ENCODE peak calls at places on chromosomes 5 and 9, in five cellular contexts. Q, K, V, T and R are unnamed samples.

GRCh38 chr9:121133104-121133816 is 58.5 kb downstream of the CNTRL start:
- DNase-seq in Q (no peak), K (no peak), V (no peak), T (no peak), R (no peak)

GRCh38 chr5:36244076-36244475 is 2.4 kb upstream of the NADK2 start:
- DNase-seq in Q (no peak), K (no peak), V (no peak), T (no peak), R (no peak)

GRCh38 chr9:109172935-109173334 is 5.9 kb upstream of the FRRS1L start:
- DNase-seq in Q (no peak), K (no peak), V (no peak), T (no peak), R (no peak)

GRCh38 chr5:141692533-141692888 is 10.5 kb upstream of the ARAP3 start:
- DNase-seq in Q (no peak), K (no peak), V (no peak), T (no peak), R (no peak)

GRCh38 chr9:8419871-8420270 is 620.3 kb upstream of the DMAC1 start:
- DNase-seq in Q (no peak), K (peak), V (no peak), T (no peak), R (peak)

GRCh38 chr5:2710910-2711309 is 40.6 kb downstream of the IRX2 start:
- DNase-seq in Q (no peak), K (peak), V (no peak), T (no peak), R (no peak)

GRCh38 chr9:89844535-89844934 is 239.7 kb downstream of the GADD45G start:
- DNase-seq in Q (no peak), K (no peak), V (no peak), T (no peak), R (no peak)

GRCh38 chr5:153551537-153552079 is 61.1 kb downstream of the GRIA1 start:
- DNase-seq in Q (no peak), K (peak), V (peak), T (peak), R (peak)

GRCh38 chr9:99895510-99895909 is 10.9 kb upstream of the STX17 start:
- DNase-seq in Q (no peak), K (no peak), V (no peak), T (no peak), R (no peak)

GRCh38 chr9:16921855-16922254 is 51.4 kb upstream of the BNC2 start:
- DNase-seq in Q (no peak), K (no peak), V (peak), T (no peak), R (peak)

GRCh38 chr9:38157711-38158110 is 88.7 kb upstream of the SHB start:
- DNase-seq in Q (no peak), K (no peak), V (no peak), T (no peak), R (no peak)

GRCh38 chr5:1006656-1007071 is 1.9 kb upstream of the NKD2 start:
- DNase-seq in Q (peak), K (no peak), V (no peak), T (no peak), R (no peak)

GRCh38 chr9:132409828-132410528 is at the start of gene CFAP77:
- DNase-seq in Q (no peak), K (peak), V (peak), T (no peak), R (peak)

GRCh38 chr5:150612905-150613670 is 27.4 kb upstream of the SYNPO start:
- DNase-seq in Q (no peak), K (no peak), V (no peak), T (no peak), R (no peak)

GRCh38 chr5:168287362-168287761 is 4.1 kb upstream of the WWC1 start:
- DNase-seq in Q (no peak), K (no peak), V (no peak), T (no peak), R (no peak)

GRCh38 chr5:1923341-1923740 is 40.6 kb upstream of the IRX4 start:
- DNase-seq in Q (no peak), K (no peak), V (no peak), T (no peak), R (no peak)

GRCh38 chr9:86997158-86997557 is 49.9 kb upstream of the GAS1 start:
- DNase-seq in Q (no peak), K (no peak), V (peak), T (no peak), R (no peak)

GRCh38 chr9:134061688-134062371 is 6.0 kb downstream of the BRD3 start:
- DNase-seq in Q (no peak), K (no peak), V (no peak), T (no peak), R (no peak)

GRCh38 chr5:122492675-122493074 is 180.6 kb downstream of the SNCAIP start:
- DNase-seq in Q (no peak), K (peak), V (peak), T (no peak), R (no peak)

GRCh38 chr9:77679088-77679487 is 31.0 kb upstream of the GNA14 start:
- DNase-seq in Q (no peak), K (no peak), V (no peak), T (no peak), R (no peak)

GRCh38 chr5:42531611-42532010 is 108.4 kb downstream of the GHR start:
- DNase-seq in Q (no peak), K (peak), V (no peak), T (no peak), R (no peak)

GRCh38 chr5:103601314-103601713 is 38.7 kb upstream of the NUDT12 start:
- DNase-seq in Q (no peak), K (no peak), V (no peak), T (no peak), R (no peak)

GRCh38 chr5:134149571-134150303 is 27.0 kb downstream of the SKP1 start:
- DNase-seq in Q (no peak), K (peak), V (no peak), T (no peak), R (no peak)

GRCh38 chr5:57715296-57715695 is 232.7 kb upstream of the ACTBL2 start:
- DNase-seq in Q (no peak), K (no peak), V (no peak), T (no peak), R (no peak)

GRCh38 chr5:6359941-6360683 is 18.2 kb downstream of the MED10 start:
- DNase-seq in Q (no peak), K (no peak), V (no peak), T (no peak), R (no peak)

GRCh38 chr5:148963679-148964078 is 99.2 kb downstream of the SH3TC2 start:
- DNase-seq in Q (no peak), K (no peak), V (no peak), T (no peak), R (no peak)

GRCh38 chr9:132641216-132641615 is 28.6 kb downstream of the DDX31 start:
- DNase-seq in Q (no peak), K (no peak), V (no peak), T (no peak), R (no peak)

GRCh38 chr5:149887622-149888183 is 56.9 kb downstream of the PDE6A start:
- DNase-seq in Q (no peak), K (peak), V (peak), T (no peak), R (peak)

GRCh38 chr9:68551191-68551590 is 10.5 kb upstream of the TMEM252 start:
- DNase-seq in Q (no peak), K (no peak), V (no peak), T (no peak), R (no peak)

GRCh38 chr5:96297867-96298266 is 135.2 kb downstream of the PCSK1 start:
- DNase-seq in Q (no peak), K (peak), V (no peak), T (peak), R (peak)

GRCh38 chr5:136192015-136192525 is 892 bp downstream of the SMIM32 start:
- DNase-seq in Q (no peak), K (peak), V (no peak), T (no peak), R (no peak)

GRCh38 chr9:70607329-70607728 is 192.9 kb upstream of the KLF9 start:
- DNase-seq in Q (no peak), K (no peak), V (no peak), T (no peak), R (no peak)

GRCh38 chr5:142981886-142982820 is 212.0 kb downstream of the ARHGAP26 start:
- DNase-seq in Q (peak), K (peak), V (no peak), T (no peak), R (peak)

GRCh38 chr5:181152406-181152805 is 5.0 kb downstream of the OR2V2 start:
- DNase-seq in Q (no peak), K (no peak), V (no peak), T (no peak), R (no peak)

GRCh38 chr5:16855475-16855874 is 80.6 kb downstream of the MYO10 start:
- DNase-seq in Q (no peak), K (peak), V (no peak), T (no peak), R (no peak)

GRCh38 chr5:161676109-161676508 is 9.4 kb upstream of the GABRA6 start:
- DNase-seq in Q (no peak), K (no peak), V (no peak), T (no peak), R (no peak)

DNA sequence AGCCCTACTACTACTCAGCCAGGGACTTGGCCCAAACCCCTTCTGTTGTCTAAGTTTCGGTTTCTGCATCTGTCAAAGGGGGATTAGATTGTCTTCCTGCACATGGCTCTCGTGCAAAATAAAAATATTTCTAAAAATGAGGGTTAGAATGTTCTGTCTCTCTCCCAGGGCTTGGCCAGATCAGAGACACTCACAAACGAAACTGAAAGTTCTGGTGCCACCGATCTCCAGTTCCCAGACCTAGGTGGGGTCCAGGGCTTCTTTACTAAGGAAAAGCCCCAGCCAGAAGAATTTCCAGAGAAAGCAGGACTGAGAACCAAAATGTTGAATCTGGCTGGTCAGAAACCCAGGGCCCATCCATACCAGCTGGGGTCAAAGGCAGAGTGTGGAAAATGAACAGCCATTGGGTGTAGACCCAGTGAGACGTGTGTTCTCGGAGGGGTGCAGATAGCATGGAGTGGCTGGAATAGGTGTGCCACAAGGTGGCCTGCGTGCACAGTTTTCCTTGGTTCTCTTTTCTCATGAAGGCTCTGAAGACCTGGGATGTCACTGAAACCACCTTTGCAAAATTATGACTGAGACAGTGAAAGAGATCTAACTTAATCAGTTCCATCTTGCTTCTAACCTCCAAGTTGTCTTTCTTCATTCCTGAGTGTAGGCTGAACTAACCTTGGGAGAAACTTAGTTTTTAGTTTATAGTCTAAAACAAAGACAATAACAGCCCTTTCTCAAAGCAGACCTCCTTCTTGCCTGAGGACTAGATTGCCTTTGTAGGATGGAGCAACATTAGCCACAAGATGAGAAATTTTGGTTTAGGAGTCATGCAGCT is 2.2 kb upstream of the SLC23A1 start:
- DNase-seq in Q (no peak), K (no peak), V (no peak), T (no peak), R (no peak)
- H3K4me3 ChIP-seq in Q (no peak), K (peak), V (no peak), T (no peak), R (no peak)

GRCh38 chr9:91758491-91758981 is 191.5 kb downstream of the ROR2 start:
- DNase-seq in Q (no peak), K (peak), V (peak), T (no peak), R (peak)
- TF ChIP-seq CTCF in Q (no peak), K (peak), V (peak), T (peak), R (peak)

GRCh38 chr9:92406506-92406905 is 2.1 kb upstream of the OGN start:
- DNase-seq in Q (no peak), K (peak), V (no peak), T (no peak), R (no peak)

GRCh38 chr9:92405770-92406169 is 1.4 kb upstream of the OGN start:
- DNase-seq in Q (no peak), K (no peak), V (no peak), T (no peak), R (no peak)

GRCh38 chr9:92404031-92404430 is 347 bp downstream of the OGN start:
- DNase-seq in Q (no peak), K (no peak), V (no peak), T (no peak), R (no peak)

GRCh38 chr9:92403153-92403552 is 1.2 kb downstream of the OGN start:
- DNase-seq in Q (no peak), K (no peak), V (no peak), T (no peak), R (no peak)

GRCh38 chr9:92404437-92404836 is at the start of gene OGN:
- DNase-seq in Q (no peak), K (peak), V (no peak), T (peak), R (peak)
- H3K4me3 ChIP-seq in Q (peak), K (no peak), V (no peak), T (no peak), R (no peak)

GRCh38 chr9:93258818-93259489 is 75.0 kb downstream of the WNK2 start:
- DNase-seq in Q (no peak), K (no peak), V (no peak), T (no peak), R (no peak)
- TF ChIP-seq CTCF in Q (no peak), K (no peak), V (no peak), T (no peak), R (no peak)

DNA sequence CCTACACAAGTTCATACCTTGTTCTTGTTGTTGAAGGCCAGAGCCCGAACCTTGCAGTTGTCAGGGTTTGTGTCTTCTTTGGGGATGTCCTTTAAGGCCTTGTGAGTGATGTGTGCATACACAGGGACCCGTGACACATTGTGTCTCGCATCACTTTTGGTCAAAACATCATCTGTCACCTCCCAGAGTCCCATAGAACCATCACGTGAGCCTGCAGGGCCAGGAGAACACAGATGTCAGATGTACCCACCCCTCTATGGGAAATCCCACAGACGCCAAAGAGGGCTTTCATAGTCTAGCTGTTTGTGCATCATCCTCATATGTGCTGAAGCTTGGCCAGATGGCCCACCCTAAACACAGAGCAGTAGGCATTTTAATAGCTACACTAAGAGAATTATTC is 28.2 kb downstream of the DCAF12 start:
- DNase-seq in Q (no peak), K (no peak), V (no peak), T (no peak), R (no peak)
- H3K4me3 ChIP-seq in Q (no peak), K (no peak), V (no peak), T (no peak), R (no peak)

GRCh38 chr5:139686356-139686918 is 38.3 kb downstream of the CXXC5 start:
- DNase-seq in Q (no peak), K (no peak), V (no peak), T (no peak), R (no peak)

GRCh38 chr5:139685886-139686285 is 37.7 kb downstream of the CXXC5 start:
- DNase-seq in Q (no peak), K (no peak), V (no peak), T (no peak), R (no peak)

GRCh38 chr5:139684350-139684880 is 36.3 kb downstream of the CXXC5 start:
- DNase-seq in Q (no peak), K (no peak), V (no peak), T (no peak), R (no peak)

GRCh38 chr5:139683295-139684271 is 35.4 kb downstream of the CXXC5 start:
- DNase-seq in Q (no peak), K (no peak), V (no peak), T (no peak), R (no peak)

GRCh38 chr5:139684881-139685749 is 37.0 kb downstream of the CXXC5 start:
- DNase-seq in Q (no peak), K (no peak), V (no peak), T (no peak), R (no peak)
- TF ChIP-seq CTCF in Q (no peak), K (no peak), V (no peak), T (peak), R (peak)